ENCODE peak calls at places on chromosomes 4 and X, in six cellular contexts. R, F, J, L, Z and M are unnamed samples.

GRCh38 chr4:71595576-71596108 is 188.2 kb downstream of the GC start:
- ATAC-seq in R (no peak), F (no peak), J (no peak), L (no peak), Z (no peak), M (no peak)

GRCh38 chrX:31436424-31436823 is 364.6 kb upstream of the FTHL17 start:
- ATAC-seq in R (no peak), F (no peak), J (no peak), L (no peak), Z (no peak), M (no peak)

GRCh38 chr4:36757623-36758311 is 476.4 kb downstream of the DTHD1 start:
- ATAC-seq in R (no peak), F (no peak), J (no peak), L (no peak), Z (no peak), M (no peak)

GRCh38 chr4:155400893-155401292 is 24.1 kb upstream of the MAP9 start:
- ATAC-seq in R (no peak), F (no peak), J (no peak), L (no peak), Z (no peak), M (no peak)

GRCh38 chr4:100722866-100723459 is 205.1 kb upstream of the EMCN start:
- ATAC-seq in R (no peak), F (no peak), J (no peak), L (peak; percentile 71), Z (no peak), M (no peak)

GRCh38 chr4:118881512-118882146 is 7.0 kb upstream of the SYNPO2 start:
- ATAC-seq in R (peak; percentile 75), F (no peak), J (no peak), L (no peak), Z (no peak), M (no peak)

GRCh38 chr4:477686-478085 is 21.3 kb downstream of the ZNF721 start:
- ATAC-seq in R (no peak), F (no peak), J (no peak), L (no peak), Z (no peak), M (no peak)

GRCh38 chrX:150623583-150623982 is 55.2 kb downstream of the MTM1 start:
- ATAC-seq in R (no peak), F (no peak), J (no peak), L (no peak), Z (no peak), M (no peak)

GRCh38 chr4:113756005-113756410 is 5.5 kb downstream of the CAMK2D start:
- ATAC-seq in R (no peak), F (no peak), J (no peak), L (peak; percentile 72), Z (peak; percentile 43), M (no peak)

GRCh38 chrX:107700317-107700774 is 72.0 kb downstream of the PRPS1 start:
- ATAC-seq in R (no peak), F (peak; percentile 59), J (peak; percentile 85), L (peak; percentile 18), Z (no peak), M (peak; percentile 95)

GRCh38 chr4:1881709-1882108 is 10.5 kb downstream of the NSD2 start:
- ATAC-seq in R (peak; percentile 70), F (no peak), J (no peak), L (no peak), Z (peak; percentile 25), M (no peak)

GRCh38 chr4:94548571-94548970 is 96.8 kb downstream of the PDLIM5 start:
- ATAC-seq in R (peak; percentile 83), F (peak; percentile 82), J (peak; percentile 30), L (peak; percentile 17), Z (peak; percentile 72), M (peak; percentile 22)

GRCh38 chr4:37615720-37616063 is 70.5 kb downstream of the RELL1 start:
- ATAC-seq in R (no peak), F (no peak), J (no peak), L (no peak), Z (no peak), M (no peak)

GRCh38 chr4:165308174-165308573 is 19.3 kb upstream of the MSMO1 start:
- ATAC-seq in R (no peak), F (no peak), J (no peak), L (no peak), Z (no peak), M (no peak)

GRCh38 chr4:7266525-7267292 is 74.4 kb downstream of the SORCS2 start:
- ATAC-seq in R (no peak), F (peak; percentile 93), J (no peak), L (peak; percentile 59), Z (peak; percentile 37), M (no peak)

GRCh38 chrX:42577936-42578335 is 200.0 kb downstream of the PPP1R2C start:
- ATAC-seq in R (no peak), F (no peak), J (no peak), L (no peak), Z (no peak), M (no peak)

GRCh38 chr4:87042221-87042620 is 107.4 kb downstream of the AFF1 start:
- ATAC-seq in R (peak; percentile 38), F (no peak), J (no peak), L (peak; percentile 12), Z (no peak), M (no peak)

GRCh38 chr4:83535520-83535944 is 376 bp upstream of the GPAT3 start:
- ATAC-seq in R (peak; percentile 56), F (peak; percentile 69), J (peak; percentile 78), L (peak; percentile 52), Z (peak; percentile 66), M (peak; percentile 61)

GRCh38 chr4:78581626-78582025 is 30.1 kb downstream of the ANXA3 start:
- ATAC-seq in R (peak; percentile 82), F (no peak), J (no peak), L (no peak), Z (no peak), M (no peak)

GRCh38 chr4:182688081-182688480 is 229.1 kb downstream of the DCTD start:
- ATAC-seq in R (no peak), F (no peak), J (no peak), L (no peak), Z (no peak), M (no peak)

GRCh38 chrX:100819534-100819836 is 706 bp upstream of the CSTF2 start:
- ATAC-seq in R (no peak), F (peak; percentile 18), J (no peak), L (no peak), Z (no peak), M (no peak)

GRCh38 chrX:100817340-100817739 is 2.9 kb upstream of the CSTF2 start:
- ATAC-seq in R (no peak), F (no peak), J (no peak), L (no peak), Z (no peak), M (no peak)

DNA sequence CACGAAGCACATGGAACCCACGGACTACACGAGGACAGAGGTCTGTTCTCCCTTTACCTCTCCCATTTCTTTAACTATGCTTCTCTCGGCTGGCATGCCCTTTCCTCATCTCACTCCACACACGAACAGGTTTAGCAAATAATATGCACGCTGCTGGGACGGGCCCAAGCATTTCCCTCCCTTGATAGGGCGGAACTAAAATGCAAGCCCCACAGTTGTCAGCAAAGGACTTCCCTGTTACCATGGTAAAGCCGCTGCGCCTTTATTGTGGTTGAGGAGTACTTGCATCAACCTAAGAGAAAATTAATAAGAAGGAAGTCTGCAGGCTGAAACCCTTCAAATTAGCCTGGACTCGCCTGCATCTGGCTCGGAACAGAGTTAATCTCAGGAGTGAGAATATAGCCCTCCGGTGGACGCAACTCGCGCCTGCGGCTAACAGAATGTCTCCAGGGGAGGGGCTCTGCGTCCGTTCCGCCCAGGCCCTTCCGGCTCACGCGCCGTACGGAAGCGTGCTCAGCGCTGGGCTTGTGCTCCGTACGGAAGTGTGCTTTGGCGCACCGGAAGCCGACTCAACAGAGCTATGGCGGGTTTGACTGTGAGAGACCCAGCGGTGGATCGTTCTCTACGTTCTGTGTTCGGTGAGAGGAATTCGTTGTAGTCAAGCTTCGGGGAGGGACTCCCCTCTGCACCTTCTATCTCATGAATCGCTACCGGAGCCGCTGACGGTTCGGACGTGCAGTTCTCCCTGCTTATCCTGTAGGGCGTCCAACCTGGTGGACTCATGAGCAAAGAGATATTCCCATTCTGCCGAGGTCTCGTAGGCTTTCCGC is at the start of gene CSTF2:
- ATAC-seq in R (peak; percentile 100), F (peak; percentile 98), J (peak; percentile 98), L (peak; percentile 100), Z (peak; percentile 100), M (peak; percentile 97)
- TF ChIP-seq POLR2A in R (peak; percentile 86), F (peak; percentile 59), J (no peak), L (peak; percentile 89), Z (peak; percentile 81), M (no peak)

DNA sequence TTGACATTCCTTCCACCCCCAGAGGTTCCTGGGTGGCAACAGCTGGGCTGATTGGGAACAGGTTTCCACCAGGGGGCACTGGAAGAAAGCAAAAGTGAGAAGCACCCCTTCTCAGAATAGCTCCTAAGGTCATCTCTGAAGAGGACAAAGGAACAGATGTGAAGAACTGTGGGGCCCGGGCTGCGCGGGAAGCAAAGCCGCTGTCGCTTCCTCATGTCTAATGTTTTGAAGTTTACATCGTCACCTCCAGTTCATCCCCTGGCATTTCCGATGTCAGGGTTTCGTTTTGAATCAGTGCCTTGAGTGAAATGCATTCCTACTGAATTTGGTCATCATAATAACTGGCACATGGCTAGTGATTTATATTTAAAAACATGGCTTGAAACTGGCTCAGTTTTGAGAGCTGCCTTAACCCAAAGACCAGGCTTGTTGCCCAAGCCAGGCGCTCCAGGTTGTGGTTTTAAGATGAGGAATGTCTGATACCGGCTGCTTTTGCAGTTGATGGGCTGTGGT is 6.1 kb downstream of the TXK start:
- ATAC-seq in R (peak; percentile 90), F (peak; percentile 88), J (peak; percentile 68), L (peak; percentile 92), Z (peak; percentile 97), M (peak; percentile 50)
- TF ChIP-seq POLR2AphosphoS5 in R (no peak), F (peak; percentile 31), J (no peak), L (no peak), Z (no peak), M (peak; percentile 34)

GRCh38 chrX:118727686-118728339 is 407 bp downstream of the IL13RA1 start:
- ATAC-seq in R (peak; percentile 21), F (peak; percentile 37), J (peak; percentile 59), L (peak; percentile 8), Z (peak; percentile 38), M (peak; percentile 41)
- TF ChIP-seq POLR2A in R (no peak), F (no peak), J (peak; percentile 17), L (no peak), Z (peak; percentile 11), M (no peak)

GRCh38 chrX:120464409-120464808 is 4.7 kb downstream of the LAMP2 start:
- ATAC-seq in R (no peak), F (no peak), J (no peak), L (no peak), Z (no peak), M (no peak)

GRCh38 chrX:120468825-120469525 is at the start of gene LAMP2:
- ATAC-seq in R (peak; percentile 97), F (peak; percentile 94), J (peak; percentile 94), L (peak; percentile 96), Z (peak; percentile 94), M (peak; percentile 97)

GRCh38 chrX:120463241-120463640 is 5.9 kb downstream of the LAMP2 start:
- ATAC-seq in R (no peak), F (no peak), J (no peak), L (no peak), Z (no peak), M (no peak)

GRCh38 chrX:120468479-120468824 is 644 bp downstream of the LAMP2 start:
- ATAC-seq in R (no peak), F (no peak), J (no peak), L (no peak), Z (no peak), M (no peak)

DNA sequence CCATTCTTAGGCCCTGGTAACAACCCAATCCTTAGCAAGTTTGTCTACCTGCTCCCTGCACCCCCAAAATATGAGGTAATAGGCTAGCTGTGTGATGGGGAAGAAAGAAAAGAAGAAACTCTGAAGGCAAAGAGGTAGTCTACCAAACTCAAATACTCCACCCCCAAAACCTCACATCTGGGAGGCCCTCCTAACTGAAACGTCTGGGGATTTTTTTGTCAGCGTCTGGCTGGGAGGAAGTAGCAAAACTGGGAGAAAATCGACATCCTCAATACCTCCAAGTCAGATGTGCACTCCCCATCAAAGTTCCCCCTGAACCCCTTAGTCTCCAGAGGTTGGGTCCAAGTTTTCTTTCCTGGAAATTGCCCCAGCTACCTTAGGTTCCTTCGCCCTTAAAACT is 1.0 kb downstream of the LAMP2 start:
- ATAC-seq in R (no peak), F (no peak), J (no peak), L (no peak), Z (no peak), M (no peak)
- TF ChIP-seq POLR2AphosphoS5 in R (no peak), F (no peak), J (no peak), L (no peak), Z (no peak), M (no peak)